ENCODE peak calls at places on chromosomes 12 and 14, in six cellular contexts. N, A, H, R, F and D are unnamed samples.

GRCh38 chr12:124869011-124869665 is 5.5 kb upstream of the SCARB1 start:
- ATAC-seq in R (no peak), N (no peak), H (peak), F (no peak), A (peak), D (peak)

GRCh38 chr12:78963439-78964222 is 99.1 kb downstream of the SYT1 start:
- ATAC-seq in N (no peak), A (no peak), F (no peak), H (no peak), R (no peak), D (no peak)

GRCh38 chr14:80494769-80495168 is 283.5 kb upstream of the DIO2 start:
- ATAC-seq in F (no peak), N (no peak), R (no peak), A (no peak), H (no peak), D (no peak)

GRCh38 chr12:67355428-67356385 is 86.5 kb downstream of the CAND1 start:
- ATAC-seq in R (peak), A (no peak), F (peak), N (peak), H (no peak), D (peak)

GRCh38 chr14:89040080-89040437 is 215.6 kb downstream of the TTC8 start:
- ATAC-seq in H (no peak), F (no peak), N (no peak), R (no peak), A (no peak), D (peak)

GRCh38 chr12:122282066-122282465 is 15.8 kb upstream of the VPS33A start:
- ATAC-seq in R (no peak), A (peak), N (no peak), F (no peak), H (no peak), D (no peak)

GRCh38 chr12:124498870-124499753 is 68.3 kb downstream of the NCOR2 start:
- ATAC-seq in R (no peak), N (no peak), A (no peak), F (no peak), H (no peak), D (no peak)

GRCh38 chr14:21063479-21063878 is 5.9 kb downstream of the RNASE8 start:
- ATAC-seq in N (no peak), R (no peak), H (no peak), A (no peak), F (no peak), D (no peak)

GRCh38 chr12:45268672-45269406 is 52.9 kb downstream of the ANO6 start:
- ATAC-seq in F (no peak), R (no peak), H (no peak), A (peak), N (peak), D (peak)

GRCh38 chr12:464484-465267 is 4.9 kb downstream of the B4GALNT3 start:
- ATAC-seq in N (no peak), R (no peak), F (no peak), H (no peak), A (no peak), D (no peak)

GRCh38 chr14:103738706-103739451 is 23.3 kb downstream of the ZFYVE21 start:
- ATAC-seq in F (no peak), R (no peak), N (no peak), A (no peak), H (no peak), D (no peak)

GRCh38 chr12:39935275-39935674 is 170.6 kb downstream of the SLC2A13 start:
- ATAC-seq in N (no peak), A (no peak), F (no peak), H (peak), R (no peak), D (peak)

GRCh38 chr14:74349757-74350156 is 1.5 kb downstream of the VRTN start:
- ATAC-seq in H (no peak), N (no peak), R (no peak), F (no peak), A (no peak), D (no peak)

GRCh38 chr12:46908236-46908935 is 82.6 kb upstream of the SLC38A4 start:
- ATAC-seq in R (no peak), F (no peak), A (peak), H (no peak), N (no peak), D (no peak)

GRCh38 chr12:56657416-56658379 is 11.9 kb upstream of the ATP5F1B start:
- ATAC-seq in N (no peak), H (peak), R (peak), F (peak), A (no peak), D (peak)

GRCh38 chr12:31742891-31743290 is 14.1 kb upstream of the AMN1 start:
- ATAC-seq in H (no peak), A (peak), F (no peak), N (no peak), R (no peak), D (no peak)

GRCh38 chr12:28090835-28091234 is 99.4 kb upstream of the CCDC91 start:
- ATAC-seq in N (no peak), R (no peak), H (no peak), A (no peak), F (no peak), D (no peak)

GRCh38 chr12:19726122-19726521 is 286.8 kb downstream of the AEBP2 start:
- ATAC-seq in N (no peak), H (no peak), R (no peak), F (no peak), A (no peak), D (no peak)

GRCh38 chr12:96054262-96054645 is 18.9 kb upstream of the LTA4H start:
- ATAC-seq in A (no peak), R (no peak), N (no peak), F (no peak), H (no peak), D (no peak)

GRCh38 chr12:75257510-75257909 is 47.9 kb upstream of the KCNC2 start:
- ATAC-seq in N (no peak), H (peak), R (no peak), F (peak), A (no peak), D (no peak)

GRCh38 chr14:99225804-99226203 is 46.2 kb downstream of the BCL11B start:
- ATAC-seq in F (peak), A (no peak), H (peak), N (no peak), R (no peak), D (no peak)